ENCODE peak calls at places on chromosomes 7 and 10, in four cellular contexts. H is HepG2, X is GM12878, W is H1. Y is an unnamed sample.

GRCh38 chr7:7799138-7799537 is 80.7 kb upstream of the RPA3 start:
- DNase-seq in H (no peak), X (no peak), W (no peak), Y (peak)

GRCh38 chr10:101052285-101052684 is 9.5 kb upstream of the KAZALD1 start:
- DNase-seq in H (no peak), X (no peak), W (no peak), Y (no peak)

GRCh38 chr7:85115006-85115405 is 71.8 kb downstream of the SEMA3D start:
- DNase-seq in H (no peak), X (no peak), W (no peak), Y (peak)

GRCh38 chr10:128009357-128009756 is 102.5 kb downstream of the PTPRE start:
- DNase-seq in X (no peak), H (no peak), W (no peak), Y (no peak)

GRCh38 chr10:1022413-1022812 is 3.2 kb downstream of the IDI2 start:
- DNase-seq in W (no peak), H (no peak), X (no peak), Y (no peak)

GRCh38 chr7:3892167-3892566 is 591.1 kb downstream of the SDK1 start:
- DNase-seq in H (no peak), W (no peak), X (no peak), Y (no peak)

GRCh38 chr7:90648107-90648506 is 52.0 kb downstream of the CDK14 start:
- DNase-seq in H (no peak), W (no peak), X (no peak), Y (no peak)

GRCh38 chr10:78549536-78549935 is 515.9 kb downstream of the RPS24 start:
- DNase-seq in X (no peak), H (no peak), W (no peak), Y (no peak)

GRCh38 chr10:5076615-5077014 is 17.6 kb upstream of the AKR1C3 start:
- DNase-seq in W (no peak), H (no peak), X (no peak), Y (no peak)

GRCh38 chr10:5079306-5079830 is 14.8 kb upstream of the AKR1C3 start:
- DNase-seq in H (no peak), X (no peak), W (no peak), Y (no peak)

GRCh38 chr10:5079836-5080235 is 14.4 kb upstream of the AKR1C3 start:
- DNase-seq in H (peak), W (no peak), X (no peak), Y (no peak)

GRCh38 chr10:5081091-5081490 is 13.1 kb upstream of the AKR1C3 start:
- DNase-seq in X (no peak), H (peak), W (no peak), Y (no peak)

GRCh38 chr10:5078781-5079180 is 15.4 kb upstream of the AKR1C3 start:
- DNase-seq in H (no peak), X (no peak), W (no peak), Y (no peak)
- TF ChIP-seq EP300 in H (no peak), X (no peak), W (no peak), Y (no peak)

GRCh38 chr10:131897297-131897899 is 3.4 kb upstream of the PPP2R2D start:
- DNase-seq in H (peak), W (no peak), X (no peak), Y (no peak)
- H2AFZ ChIP-seq in H (no peak), W (no peak), X (no peak), Y (no peak)

DNA sequence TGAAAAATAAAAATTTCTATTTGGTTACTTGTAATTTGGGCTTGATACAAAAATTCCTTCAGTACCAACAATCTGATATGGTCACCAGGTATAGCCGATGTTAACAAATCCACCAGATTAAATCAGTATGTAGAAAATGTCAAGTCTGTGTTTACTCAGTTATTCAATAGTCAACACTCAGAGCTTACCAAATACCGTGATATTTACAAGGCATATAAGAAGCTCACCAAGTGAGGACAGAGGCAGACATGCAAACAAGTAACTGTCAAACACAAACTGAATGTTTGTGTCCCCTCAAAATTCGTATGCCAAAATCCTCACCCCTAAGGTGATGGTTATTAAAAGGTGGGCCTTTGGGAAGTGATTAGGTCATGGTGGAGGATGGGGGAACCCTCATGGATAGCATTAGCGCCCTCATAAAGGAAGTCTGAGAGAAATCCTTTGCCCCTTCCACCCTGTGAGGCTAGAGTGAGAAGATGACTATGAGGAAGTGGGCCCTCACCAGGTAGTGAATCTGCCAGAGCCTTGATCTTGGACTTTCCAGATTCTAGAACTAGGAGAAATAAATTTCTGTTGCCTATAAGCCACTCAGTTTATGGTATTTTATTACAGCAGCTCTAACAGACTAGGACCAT is 63.1 kb downstream of the TES start:
- DNase-seq in X (no peak), W (no peak), H (no peak), Y (no peak)
- TF ChIP-seq EP300 in X (no peak), W (no peak), H (no peak), Y (no peak)

DNA sequence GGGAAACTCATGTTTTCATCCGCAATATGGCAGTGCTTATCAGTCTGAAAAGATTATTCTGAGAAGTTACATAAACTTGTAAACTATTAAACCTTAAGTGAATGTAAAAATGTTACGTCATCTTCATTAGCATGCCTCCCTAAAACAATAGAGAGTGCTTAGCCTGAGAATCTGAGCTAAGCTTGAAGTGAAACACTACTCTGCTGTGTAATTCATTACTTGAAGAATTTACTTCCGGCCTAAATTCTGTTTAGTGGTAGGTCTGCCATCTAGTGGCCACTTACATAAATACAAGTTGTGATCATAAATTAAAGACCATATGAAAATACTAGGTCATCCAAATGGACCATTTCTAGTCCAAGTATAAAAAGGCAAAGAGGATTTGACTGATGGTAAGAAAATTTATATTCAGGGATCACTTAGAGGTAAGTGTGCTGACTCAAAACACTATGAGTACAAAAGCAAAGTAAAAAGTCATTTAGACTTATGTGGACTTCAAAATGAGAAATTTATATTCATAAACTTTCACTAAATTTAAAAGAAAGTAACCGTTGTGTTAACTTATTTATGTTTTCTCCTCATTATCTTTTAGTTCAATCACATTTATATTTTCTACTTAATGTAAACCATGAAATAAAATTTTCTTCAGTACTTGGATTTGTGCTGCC is 745.1 kb upstream of the LRRTM3 start:
- DNase-seq in H (peak), W (no peak), X (peak), Y (peak)
- H2AFZ ChIP-seq in H (no peak), W (no peak), X (peak), Y (no peak)

GRCh38 chr7:49397750-49398149 is 375.7 kb upstream of the VWC2 start:
- DNase-seq in H (no peak), W (no peak), X (no peak), Y (no peak)
- TF ChIP-seq EP300 in H (no peak), W (no peak), X (no peak), Y (no peak)

GRCh38 chr10:33901166-33901565 is 566.7 kb upstream of the NRP1 start:
- DNase-seq in X (no peak), H (no peak), W (no peak), Y (no peak)

GRCh38 chr10:33899578-33900531 is 565.4 kb upstream of the NRP1 start:
- DNase-seq in X (no peak), W (no peak), H (peak), Y (no peak)

GRCh38 chr10:33897255-33897893 is 562.9 kb upstream of the NRP1 start:
- DNase-seq in X (no peak), W (no peak), H (no peak), Y (no peak)

DNA sequence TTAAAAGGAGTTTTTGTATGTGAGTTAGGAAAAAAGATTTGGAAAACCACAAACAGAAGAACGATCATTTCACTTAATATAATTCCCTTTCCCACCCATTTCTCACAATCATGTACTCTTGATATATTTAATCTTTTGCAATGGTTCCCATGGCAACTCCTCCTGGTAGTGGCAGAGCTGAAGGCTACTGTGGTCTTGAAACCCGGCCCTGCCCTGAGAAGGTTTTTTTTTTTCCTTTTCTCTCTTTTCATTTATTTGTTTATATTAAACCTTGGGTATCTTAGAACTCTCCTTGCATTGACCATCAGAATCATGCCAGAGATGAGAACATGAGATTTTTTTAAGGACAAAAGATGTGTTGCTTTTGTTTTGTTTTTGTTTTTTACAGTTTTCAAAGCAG is 566.1 kb upstream of the NRP1 start:
- DNase-seq in X (no peak), H (no peak), W (no peak), Y (no peak)
- H2AFZ ChIP-seq in X (no peak), H (no peak), W (no peak), Y (no peak)

Y was measured in SK-N-SH.